ENCODE peak calls at places on chromosomes 12 and 14, in ten cellular contexts. One of them, this sample, is unnamed.

GRCh38 chr12:132275110-132275531 is 54.3 kb downstream of the GALNT9 start:
- DNase-seq in tibial nerve: no peak
- DNase-seq in A549: peak
- DNase-seq in SK-N-SH: peak
- DNase-seq in stomach: peak
- DNase-seq in sigmoid colon: no peak
- DNase-seq in transverse colon: peak
- DNase-seq in GM12878: no peak
- DNase-seq in ovary: no peak
- DNase-seq in suprapubic skin: no peak
- DNase-seq in this sample: no peak

GRCh38 chr14:67526676-67527459 is 6.2 kb upstream of the PLEKHH1 start:
- DNase-seq in tibial nerve: peak
- DNase-seq in A549: peak
- DNase-seq in SK-N-SH: peak
- DNase-seq in stomach: peak
- DNase-seq in sigmoid colon: no peak
- DNase-seq in transverse colon: peak
- DNase-seq in GM12878: peak
- DNase-seq in ovary: no peak
- DNase-seq in suprapubic skin: no peak
- DNase-seq in this sample: no peak

GRCh38 chr12:6133642-6134041 is 9.2 kb upstream of the VWF start:
- DNase-seq in tibial nerve: no peak
- DNase-seq in A549: no peak
- DNase-seq in SK-N-SH: no peak
- DNase-seq in stomach: no peak
- DNase-seq in sigmoid colon: no peak
- DNase-seq in transverse colon: no peak
- DNase-seq in GM12878: no peak
- DNase-seq in ovary: no peak
- DNase-seq in suprapubic skin: no peak
- DNase-seq in this sample: no peak

GRCh38 chr12:65539062-65539461 is 260.6 kb downstream of the MSRB3 start:
- DNase-seq in tibial nerve: no peak
- DNase-seq in A549: no peak
- DNase-seq in SK-N-SH: no peak
- DNase-seq in stomach: no peak
- DNase-seq in sigmoid colon: no peak
- DNase-seq in transverse colon: no peak
- DNase-seq in GM12878: no peak
- DNase-seq in ovary: no peak
- DNase-seq in suprapubic skin: no peak
- DNase-seq in this sample: no peak

GRCh38 chr14:70045715-70046535 is 142.8 kb downstream of the SLC8A3 start:
- DNase-seq in tibial nerve: no peak
- DNase-seq in A549: peak
- DNase-seq in SK-N-SH: peak
- DNase-seq in stomach: peak
- DNase-seq in sigmoid colon: peak
- DNase-seq in transverse colon: peak
- DNase-seq in GM12878: no peak
- DNase-seq in ovary: no peak
- DNase-seq in suprapubic skin: no peak
- DNase-seq in this sample: peak

GRCh38 chr12:115943630-115944391 is 333.7 kb downstream of the MED13L start:
- DNase-seq in tibial nerve: peak
- DNase-seq in A549: no peak
- DNase-seq in SK-N-SH: no peak
- DNase-seq in stomach: no peak
- DNase-seq in sigmoid colon: no peak
- DNase-seq in transverse colon: no peak
- DNase-seq in GM12878: no peak
- DNase-seq in ovary: no peak
- DNase-seq in suprapubic skin: no peak
- DNase-seq in this sample: no peak

GRCh38 chr12:64080319-64081008 is 141.6 kb downstream of the KICS2 start:
- DNase-seq in tibial nerve: no peak
- DNase-seq in A549: no peak
- DNase-seq in SK-N-SH: no peak
- DNase-seq in stomach: peak
- DNase-seq in sigmoid colon: no peak
- DNase-seq in transverse colon: peak
- DNase-seq in GM12878: no peak
- DNase-seq in ovary: no peak
- DNase-seq in suprapubic skin: no peak
- DNase-seq in this sample: no peak

GRCh38 chr12:108430245-108430644 is 84.8 kb upstream of the FICD start:
- DNase-seq in tibial nerve: no peak
- DNase-seq in A549: no peak
- DNase-seq in SK-N-SH: no peak
- DNase-seq in stomach: no peak
- DNase-seq in sigmoid colon: no peak
- DNase-seq in transverse colon: no peak
- DNase-seq in GM12878: no peak
- DNase-seq in ovary: no peak
- DNase-seq in suprapubic skin: no peak
- DNase-seq in this sample: no peak

GRCh38 chr12:93079976-93080375 is 150.9 kb upstream of the EEA1 start:
- DNase-seq in tibial nerve: no peak
- DNase-seq in A549: no peak
- DNase-seq in SK-N-SH: no peak
- DNase-seq in stomach: no peak
- DNase-seq in sigmoid colon: no peak
- DNase-seq in transverse colon: no peak
- DNase-seq in GM12878: no peak
- DNase-seq in ovary: no peak
- DNase-seq in suprapubic skin: no peak
- DNase-seq in this sample: no peak

GRCh38 chr14:75283884-75284563 is 5.4 kb downstream of the FOS start:
- DNase-seq in tibial nerve: peak
- DNase-seq in A549: no peak
- DNase-seq in SK-N-SH: no peak
- DNase-seq in stomach: peak
- DNase-seq in sigmoid colon: peak
- DNase-seq in transverse colon: peak
- DNase-seq in GM12878: no peak
- DNase-seq in ovary: no peak
- DNase-seq in suprapubic skin: peak
- DNase-seq in this sample: peak

GRCh38 chr12:120445911-120446909 is at the start of the genes GATC and TRIAP1:
- DNase-seq in tibial nerve: peak
- DNase-seq in A549: peak
- DNase-seq in SK-N-SH: peak
- DNase-seq in stomach: peak
- DNase-seq in sigmoid colon: peak
- DNase-seq in transverse colon: peak
- DNase-seq in GM12878: peak
- DNase-seq in ovary: peak
- DNase-seq in suprapubic skin: peak
- DNase-seq in this sample: peak

GRCh38 chr12:46442723-46443122 is 70.2 kb upstream of the SLC38A2 start:
- DNase-seq in tibial nerve: no peak
- DNase-seq in A549: no peak
- DNase-seq in SK-N-SH: no peak
- DNase-seq in stomach: no peak
- DNase-seq in sigmoid colon: no peak
- DNase-seq in transverse colon: no peak
- DNase-seq in GM12878: no peak
- DNase-seq in ovary: no peak
- DNase-seq in suprapubic skin: no peak
- DNase-seq in this sample: no peak

GRCh38 chr12:105239304-105239703 is 3.3 kb upstream of the APPL2 start:
- DNase-seq in tibial nerve: no peak
- DNase-seq in A549: no peak
- DNase-seq in SK-N-SH: no peak
- DNase-seq in stomach: no peak
- DNase-seq in sigmoid colon: no peak
- DNase-seq in transverse colon: peak
- DNase-seq in GM12878: no peak
- DNase-seq in ovary: no peak
- DNase-seq in suprapubic skin: no peak
- DNase-seq in this sample: no peak

GRCh38 chr12:53060721-53061276 is 10.9 kb downstream of the TNS2 start:
- DNase-seq in tibial nerve: no peak
- DNase-seq in A549: no peak
- DNase-seq in SK-N-SH: no peak
- DNase-seq in stomach: peak
- DNase-seq in sigmoid colon: peak
- DNase-seq in transverse colon: no peak
- DNase-seq in GM12878: no peak
- DNase-seq in ovary: no peak
- DNase-seq in suprapubic skin: no peak
- DNase-seq in this sample: no peak

GRCh38 chr14:67515386-67516079 is 17.6 kb upstream of the PLEKHH1 start:
- DNase-seq in tibial nerve: no peak
- DNase-seq in A549: peak
- DNase-seq in SK-N-SH: no peak
- DNase-seq in stomach: peak
- DNase-seq in sigmoid colon: no peak
- DNase-seq in transverse colon: no peak
- DNase-seq in GM12878: no peak
- DNase-seq in ovary: no peak
- DNase-seq in suprapubic skin: peak
- DNase-seq in this sample: no peak

GRCh38 chr12:39792938-39793337 is 173.3 kb upstream of the ABCD2 start:
- DNase-seq in tibial nerve: no peak
- DNase-seq in A549: no peak
- DNase-seq in SK-N-SH: no peak
- DNase-seq in stomach: no peak
- DNase-seq in sigmoid colon: no peak
- DNase-seq in transverse colon: no peak
- DNase-seq in GM12878: no peak
- DNase-seq in ovary: no peak
- DNase-seq in suprapubic skin: no peak
- DNase-seq in this sample: no peak

GRCh38 chr12:115295886-115296285 is 611.9 kb upstream of the TBX3 start:
- DNase-seq in tibial nerve: no peak
- DNase-seq in A549: no peak
- DNase-seq in SK-N-SH: no peak
- DNase-seq in stomach: no peak
- DNase-seq in sigmoid colon: no peak
- DNase-seq in transverse colon: no peak
- DNase-seq in GM12878: no peak
- DNase-seq in ovary: no peak
- DNase-seq in suprapubic skin: no peak
- DNase-seq in this sample: no peak

GRCh38 chr14:49975286-49975685 is 82.4 kb downstream of the ARF6 start:
- DNase-seq in tibial nerve: no peak
- DNase-seq in A549: no peak
- DNase-seq in SK-N-SH: no peak
- DNase-seq in stomach: no peak
- DNase-seq in sigmoid colon: no peak
- DNase-seq in transverse colon: no peak
- DNase-seq in GM12878: no peak
- DNase-seq in ovary: no peak
- DNase-seq in suprapubic skin: no peak
- DNase-seq in this sample: no peak

GRCh38 chr14:28763914-28764848 is 2.4 kb upstream of the FOXG1 start:
- DNase-seq in tibial nerve: no peak
- DNase-seq in A549: no peak
- DNase-seq in SK-N-SH: no peak
- DNase-seq in stomach: no peak
- DNase-seq in sigmoid colon: no peak
- DNase-seq in transverse colon: no peak
- DNase-seq in GM12878: no peak
- DNase-seq in ovary: no peak
- DNase-seq in suprapubic skin: no peak
- DNase-seq in this sample: no peak

GRCh38 chr12:91053951-91054715 is 3.7 kb downstream of the KERA start:
- DNase-seq in tibial nerve: no peak
- DNase-seq in A549: no peak
- DNase-seq in SK-N-SH: no peak
- DNase-seq in stomach: no peak
- DNase-seq in sigmoid colon: peak
- DNase-seq in transverse colon: peak
- DNase-seq in GM12878: no peak
- DNase-seq in ovary: peak
- DNase-seq in suprapubic skin: peak
- DNase-seq in this sample: no peak
- TF ChIP-seq EP300 in tibial nerve: no peak
- TF ChIP-seq EP300 in A549: no peak
- TF ChIP-seq EP300 in SK-N-SH: no peak
- TF ChIP-seq EP300 in stomach: no peak
- TF ChIP-seq EP300 in sigmoid colon: no peak
- TF ChIP-seq EP300 in transverse colon: no peak
- TF ChIP-seq EP300 in GM12878: no peak
- TF ChIP-seq EP300 in ovary: no peak
- TF ChIP-seq EP300 in suprapubic skin: no peak
- TF ChIP-seq EP300 in this sample: no peak

GRCh38 chr12:124352839-124353238 is 57.9 kb downstream of the RFLNA start:
- DNase-seq in tibial nerve: peak
- DNase-seq in A549: no peak
- DNase-seq in SK-N-SH: no peak
- DNase-seq in stomach: peak
- DNase-seq in sigmoid colon: no peak
- DNase-seq in transverse colon: peak
- DNase-seq in GM12878: no peak
- DNase-seq in ovary: peak
- DNase-seq in suprapubic skin: no peak
- DNase-seq in this sample: peak
- TF ChIP-seq EP300 in tibial nerve: peak
- TF ChIP-seq EP300 in A549: no peak
- TF ChIP-seq EP300 in SK-N-SH: no peak
- TF ChIP-seq EP300 in stomach: no peak
- TF ChIP-seq EP300 in sigmoid colon: no peak
- TF ChIP-seq EP300 in transverse colon: no peak
- TF ChIP-seq EP300 in GM12878: no peak
- TF ChIP-seq EP300 in ovary: no peak
- TF ChIP-seq EP300 in suprapubic skin: no peak
- TF ChIP-seq EP300 in this sample: no peak

DNA sequence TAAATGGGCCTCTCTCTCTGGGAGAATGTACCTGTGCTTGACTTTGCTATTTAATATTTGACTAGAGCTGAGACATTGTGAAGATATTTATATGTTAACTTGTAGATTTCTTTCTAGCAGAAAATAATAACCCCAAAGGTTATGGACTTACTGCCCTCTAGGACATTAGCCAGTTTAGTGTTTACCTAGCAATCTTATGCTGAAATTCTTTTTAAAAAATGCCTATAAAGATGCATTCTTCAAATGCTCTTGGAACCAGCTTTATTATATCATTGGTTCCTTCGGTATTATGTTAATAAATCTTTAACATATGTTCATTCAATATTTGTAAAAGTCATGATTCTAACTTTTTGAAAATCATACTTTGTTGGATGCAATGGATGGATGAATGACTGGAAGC is 28.0 kb downstream of the GPR19 start:
- DNase-seq in tibial nerve: no peak
- DNase-seq in A549: no peak
- DNase-seq in SK-N-SH: no peak
- DNase-seq in stomach: no peak
- DNase-seq in sigmoid colon: no peak
- DNase-seq in transverse colon: no peak
- DNase-seq in GM12878: no peak
- DNase-seq in ovary: no peak
- DNase-seq in suprapubic skin: no peak
- DNase-seq in this sample: no peak
- TF ChIP-seq EP300 in tibial nerve: no peak
- TF ChIP-seq EP300 in A549: no peak
- TF ChIP-seq EP300 in SK-N-SH: no peak
- TF ChIP-seq EP300 in stomach: no peak
- TF ChIP-seq EP300 in sigmoid colon: no peak
- TF ChIP-seq EP300 in transverse colon: no peak
- TF ChIP-seq EP300 in GM12878: no peak
- TF ChIP-seq EP300 in ovary: no peak
- TF ChIP-seq EP300 in suprapubic skin: no peak
- TF ChIP-seq EP300 in this sample: no peak

GRCh38 chr14:91929700-91930099 is 17.8 kb downstream of the FBLN5 start:
- DNase-seq in tibial nerve: no peak
- DNase-seq in A549: no peak
- DNase-seq in SK-N-SH: no peak
- DNase-seq in stomach: no peak
- DNase-seq in sigmoid colon: no peak
- DNase-seq in transverse colon: no peak
- DNase-seq in GM12878: no peak
- DNase-seq in ovary: peak
- DNase-seq in suprapubic skin: no peak
- DNase-seq in this sample: no peak
- TF ChIP-seq EP300 in tibial nerve: no peak
- TF ChIP-seq EP300 in A549: no peak
- TF ChIP-seq EP300 in SK-N-SH: no peak
- TF ChIP-seq EP300 in stomach: no peak
- TF ChIP-seq EP300 in sigmoid colon: no peak
- TF ChIP-seq EP300 in transverse colon: no peak
- TF ChIP-seq EP300 in GM12878: no peak
- TF ChIP-seq EP300 in ovary: no peak
- TF ChIP-seq EP300 in suprapubic skin: no peak
- TF ChIP-seq EP300 in this sample: no peak

This sample was measured in upper lobe of left lung.